ENCODE peak calls at places on chromosome 20, in six cellular contexts. Q, A, N, X, O and L are unnamed samples.

GRCh38 chr20:35517125-35517524 is 12.3 kb downstream of the C20orf173 start:
- DNase-seq in N (no peak), Q (no peak), X (no peak), O (no peak), A (no peak), L (no peak)

GRCh38 chr20:51533291-51534172 is 9.0 kb downstream of the NFATC2 start:
- DNase-seq in N (peak), A (no peak), Q (peak), O (no peak), X (no peak), L (no peak)

GRCh38 chr20:38373231-38373867 is 27.1 kb downstream of the LBP start:
- DNase-seq in X (no peak), O (no peak), A (no peak), Q (no peak), N (no peak), L (no peak)

GRCh38 chr20:37803476-37804307 is 99.2 kb upstream of the VSTM2L start:
- DNase-seq in Q (no peak), A (no peak), X (no peak), N (no peak), O (no peak), L (peak)

GRCh38 chr20:49466114-49466912 is 16.2 kb downstream of the KCNB1 start:
- DNase-seq in A (no peak), X (no peak), N (no peak), Q (no peak), O (no peak), L (no peak)

GRCh38 chr20:38214256-38214870 is 46.2 kb downstream of the KIAA1755 start:
- DNase-seq in N (no peak), Q (no peak), A (no peak), X (no peak), O (no peak), L (no peak)

GRCh38 chr20:53736122-53736756 is 142.6 kb upstream of the ZNF217 start:
- DNase-seq in N (no peak), A (no peak), O (no peak), Q (no peak), X (no peak), L (no peak)

GRCh38 chr20:31764641-31765305 is 25.7 kb downstream of the TPX2 start:
- DNase-seq in A (no peak), O (no peak), X (no peak), N (peak), Q (peak), L (no peak)